ENCODE peak calls at places on chromosomes 16 and 17, in nine cellular contexts. E is activated naive CD8-positive, alpha-beta T cell treated with anti-CD3 and anti-CD28 coated beads, Interleukin-2, amount 50 U/mL, for 24 hours; F is left colon; N is cardiac septum; W is uterus; J is AG09309; Y is activated CD8-positive, alpha-beta memory T cell treated with anti-CD3 and anti-CD28 coated beads for 1 hour; A is NCI-H1048; S is nephron progenitor cell. R is an unnamed sample.

GRCh38 chr16:25109643-25110042 is 1.9 kb upstream of the LCMT1 start:
- DNase-seq in S (no peak), Y (no peak), A (no peak), J (peak; percentile 86), E (no peak), W (no peak), F (peak; percentile 81), N (no peak), R (no peak)

GRCh38 chr17:7686221-7687071 is 844 bp downstream of the TP53 start:
- DNase-seq in Y (peak; percentile 58), J (peak; percentile 39), W (peak; percentile 74), N (peak; percentile 89), A (peak; percentile 76), F (peak; percentile 81), E (peak; percentile 77), S (peak; percentile 77), R (peak; percentile 70)

GRCh38 chr17:68453991-68454665 is 3.2 kb downstream of the WIPI1 start:
- DNase-seq in N (no peak), S (no peak), F (no peak), Y (no peak), A (no peak), J (no peak), W (no peak), E (no peak), R (no peak)

GRCh38 chr17:50326831-50327364 is 19.0 kb upstream of the XYLT2 start:
- DNase-seq in E (no peak), N (no peak), J (no peak), F (no peak), W (no peak), Y (no peak), A (no peak), S (no peak), R (no peak)

GRCh38 chr17:16428098-16428882 is 12.9 kb downstream of the TRPV2 start:
- DNase-seq in J (no peak), F (no peak), N (no peak), A (no peak), S (peak; percentile 67), Y (no peak), E (peak; percentile 70), W (peak; percentile 56), R (peak; percentile 76)

GRCh38 chr17:64005734-64006167 is 7.6 kb downstream of the PRR29 start:
- DNase-seq in Y (no peak), N (no peak), E (no peak), W (no peak), A (no peak), F (no peak), J (no peak), S (no peak), R (peak; percentile 69)

GRCh38 chr17:42101513-42102292 is 3.4 kb upstream of the ZNF385C start:
- DNase-seq in Y (peak; percentile 43), A (peak; percentile 35), S (peak; percentile 91), J (no peak), F (no peak), N (no peak), W (peak; percentile 65), E (peak; percentile 89), R (peak; percentile 91)

GRCh38 chr17:79778504-79779087 is 648 bp downstream of the CBX2 start:
- DNase-seq in W (no peak), F (no peak), Y (no peak), E (peak; percentile 41), S (peak; percentile 60), A (no peak), N (no peak), J (no peak), R (peak; percentile 65)

R was measured in BE2C.